ENCODE peak calls at places on chromosomes 16 and 17, in six cellular contexts. Q is epithelial cell of esophagus, J is neural crest cell, C is mammary epithelial cell, K is heart left ventricle, X is Panc1. V is an unnamed sample.

GRCh38 chr17:64315032-64315490 is 52.0 kb upstream of the TEX2 start:
- DNase-seq in Q (no peak), J (no peak), C (no peak), K (peak), X (no peak), V (peak)

GRCh38 chr17:45977976-45978626 is 20.9 kb upstream of the STH start:
- DNase-seq in Q (no peak), J (no peak), C (no peak), K (no peak), X (no peak), V (no peak)

GRCh38 chr17:44581868-44582267 is 24.6 kb downstream of the FZD2 start:
- DNase-seq in Q (no peak), J (no peak), C (no peak), K (no peak), X (no peak), V (no peak)

GRCh38 chr17:2592974-2593845 is at the start of gene PAFAH1B1:
- DNase-seq in Q (peak), J (peak), C (peak), K (peak), X (no peak), V (peak)

GRCh38 chr17:32275060-32276042 is 9.7 kb downstream of the RHBDL3 start:
- DNase-seq in Q (peak), J (no peak), C (peak), K (peak), X (no peak), V (no peak)

GRCh38 chr17:19386276-19386863 is 620 bp downstream of the MFAP4 start:
- DNase-seq in Q (peak), J (no peak), C (peak), K (peak), X (no peak), V (peak)

GRCh38 chr17:5422505-5422904 is 2.5 kb downstream of the RPAIN start:
- DNase-seq in Q (peak), J (no peak), C (peak), K (no peak), X (no peak), V (no peak)

GRCh38 chr17:8618825-8619224 is 11.7 kb downstream of the MYH10 start:
- DNase-seq in Q (no peak), J (no peak), C (no peak), K (no peak), X (no peak), V (no peak)

GRCh38 chr17:55663395-55663794 is 59.3 kb downstream of the TMEM100 start:
- DNase-seq in Q (no peak), J (no peak), C (no peak), K (no peak), X (no peak), V (no peak)

GRCh38 chr16:23398987-23399805 is 53.8 kb downstream of the COG7 start:
- DNase-seq in Q (no peak), J (peak), C (no peak), K (no peak), X (no peak), V (no peak)

GRCh38 chr16:67907397-67907796 is 14.3 kb downstream of the PSKH1 start:
- DNase-seq in Q (no peak), J (no peak), C (no peak), K (no peak), X (no peak), V (no peak)

GRCh38 chr17:55433029-55433628 is 11.5 kb upstream of the MMD start:
- DNase-seq in Q (peak), J (no peak), C (peak), K (no peak), X (no peak), V (no peak)

GRCh38 chr17:233473-233941 is 52.1 kb upstream of the DOC2B start:
- DNase-seq in Q (no peak), J (no peak), C (no peak), K (peak), X (no peak), V (no peak)

GRCh38 chr16:10678655-10679054 is 16.1 kb downstream of the TEKT5 start:
- DNase-seq in Q (no peak), J (no peak), C (no peak), K (no peak), X (no peak), V (no peak)

GRCh38 chr17:34307110-34307509 is 12.1 kb upstream of the CCL8 start:
- DNase-seq in Q (no peak), J (no peak), C (no peak), K (no peak), X (no peak), V (no peak)

GRCh38 chr16:19513377-19514053 is 8.4 kb downstream of the GDE1 start:
- DNase-seq in Q (peak), J (no peak), C (no peak), K (no peak), X (no peak), V (no peak)

GRCh38 chr17:4853195-4853762 is 20.1 kb downstream of the MINK1 start:
- DNase-seq in Q (peak), J (no peak), C (peak), K (no peak), X (no peak), V (no peak)

GRCh38 chr17:79651751-79652150 is 40.9 kb upstream of the RBFOX3 start:
- DNase-seq in Q (no peak), J (no peak), C (no peak), K (no peak), X (no peak), V (no peak)

GRCh38 chr17:63095879-63096278 is 129.8 kb downstream of the TANC2 start:
- DNase-seq in Q (no peak), J (no peak), C (no peak), K (no peak), X (no peak), V (no peak)

GRCh38 chr17:14926073-14926472 is 339.1 kb downstream of the PMP22 start:
- DNase-seq in Q (no peak), J (no peak), C (no peak), K (no peak), X (no peak), V (no peak)

GRCh38 chr17:41651625-41652460 is 27.5 kb upstream of the KRT17 start:
- DNase-seq in Q (peak), J (no peak), C (peak), K (peak), X (no peak), V (no peak)

GRCh38 chr16:8691728-8692127 is 17.3 kb downstream of the ABAT start:
- DNase-seq in Q (no peak), J (no peak), C (no peak), K (no peak), X (no peak), V (no peak)

GRCh38 chr16:30054959-30055553 is 10.5 kb upstream of the ALDOA start:
- DNase-seq in Q (peak), J (no peak), C (peak), K (no peak), X (no peak), V (no peak)

GRCh38 chr17:10105513-10106001 is 92.8 kb downstream of the GAS7 start:
- DNase-seq in Q (no peak), J (no peak), C (no peak), K (no peak), X (no peak), V (peak)

GRCh38 chr17:182164-182751 is 808 bp upstream of the DOC2B start:
- DNase-seq in Q (peak), J (no peak), C (no peak), K (no peak), X (no peak), V (no peak)

GRCh38 chr17:64024215-64024654 is 3.8 kb upstream of the ICAM2 start:
- DNase-seq in Q (no peak), J (no peak), C (no peak), K (no peak), X (no peak), V (no peak)

GRCh38 chr17:16302856-16303255 is 50.4 kb downstream of the CENPV start:
- DNase-seq in Q (no peak), J (no peak), C (no peak), K (no peak), X (no peak), V (no peak)

GRCh38 chr16:83631006-83631405 is 176.8 kb upstream of the HSBP1 start:
- DNase-seq in Q (no peak), J (no peak), C (no peak), K (no peak), X (no peak), V (no peak)

GRCh38 chr17:12545877-12546513 is 119.7 kb upstream of the MYOCD start:
- DNase-seq in Q (peak), J (peak), C (no peak), K (no peak), X (peak), V (no peak)

GRCh38 chr16:29877266-29877961 is 14.4 kb upstream of the CDIPT start:
- DNase-seq in Q (peak), J (no peak), C (peak), K (no peak), X (no peak), V (no peak)

GRCh38 chr17:51640108-51640622 is 379.8 kb downstream of the UTP18 start:
- DNase-seq in Q (peak), J (no peak), C (peak), K (no peak), X (peak), V (no peak)

GRCh38 chr16:31467151-31467550 is 4.8 kb upstream of the TGFB1I1 start:
- DNase-seq in Q (no peak), J (no peak), C (no peak), K (no peak), X (no peak), V (no peak)

GRCh38 chr17:38449364-38449763 is 21.1 kb downstream of the ARHGAP23 start:
- DNase-seq in Q (peak), J (no peak), C (peak), K (no peak), X (no peak), V (no peak)

GRCh38 chr16:47905771-47906170 is 250.0 kb downstream of the ABCC12 start:
- DNase-seq in Q (peak), J (no peak), C (peak), K (no peak), X (no peak), V (no peak)

GRCh38 chr16:51607202-51607756 is 456.2 kb upstream of the SALL1 start:
- DNase-seq in Q (no peak), J (no peak), C (no peak), K (no peak), X (no peak), V (no peak)

GRCh38 chr16:72961115-72961832 is 86.7 kb downstream of the ZFHX3 start:
- DNase-seq in Q (no peak), J (no peak), C (no peak), K (no peak), X (no peak), V (no peak)

GRCh38 chr16:2968738-2969544 is at the start of gene PAQR4:
- DNase-seq in Q (peak), J (peak), C (peak), K (peak), X (no peak), V (peak)
- TF ChIP-seq CTCF in Q (no peak), J (no peak), C (no peak), K (no peak), X (no peak), V (no peak)

DNA sequence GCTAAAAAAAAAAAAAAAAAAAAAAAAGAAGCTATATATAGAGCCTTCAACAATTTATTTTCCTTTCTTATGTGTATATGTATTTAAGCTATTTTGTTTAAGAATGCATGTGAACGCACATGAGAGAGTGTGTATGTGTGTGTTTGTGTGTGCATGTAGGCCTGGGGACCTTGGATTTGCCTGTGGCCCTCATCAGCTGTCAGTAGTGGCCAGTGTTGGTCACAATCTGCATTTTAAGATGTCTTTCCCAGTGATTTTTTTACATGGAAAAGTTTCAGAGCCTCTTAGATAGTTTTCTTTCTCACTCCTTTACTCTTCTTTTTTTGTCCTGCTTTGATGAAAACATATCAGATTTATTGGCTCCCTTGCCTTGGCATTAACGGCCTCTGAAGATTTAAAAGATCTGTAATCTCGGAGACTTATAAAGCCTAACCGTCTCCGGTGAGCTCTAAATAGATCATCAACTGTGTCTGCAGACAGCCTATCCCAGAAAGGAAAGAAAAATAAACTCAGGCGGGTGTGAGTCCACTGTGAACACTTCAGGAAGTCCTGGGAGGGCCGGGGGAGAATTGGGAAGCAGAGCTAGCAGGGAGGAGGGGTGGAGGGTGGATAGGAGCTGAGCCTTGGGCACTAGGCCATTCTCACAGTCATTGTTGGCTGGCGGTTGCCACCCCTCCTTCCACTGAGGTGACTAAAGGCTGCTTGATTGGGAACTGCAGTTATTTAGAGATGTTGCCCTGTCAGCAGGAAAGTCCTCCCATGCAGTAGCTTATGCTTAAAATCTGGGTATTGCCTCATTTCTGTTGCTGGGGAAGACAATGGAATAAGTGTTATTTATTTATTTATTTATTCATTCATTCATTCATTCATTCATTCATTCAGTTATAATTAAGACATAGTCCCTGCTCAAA is 86.8 kb downstream of the WWP2 start:
- DNase-seq in Q (peak), J (no peak), C (peak), K (peak), X (no peak), V (peak)
- TF ChIP-seq CTCF in Q (no peak), J (no peak), C (no peak), K (no peak), X (no peak), V (no peak)

GRCh38 chr17:48024149-48025039 is 13.2 kb downstream of the COPZ2 start:
- DNase-seq in Q (peak), J (peak), C (peak), K (peak), X (peak), V (no peak)
- TF ChIP-seq CTCF in Q (peak), J (no peak), C (no peak), K (no peak), X (peak), V (no peak)

GRCh38 chr17:72579990-72580320 is 459.1 kb downstream of the SOX9 start:
- DNase-seq in Q (no peak), J (no peak), C (peak), K (no peak), X (no peak), V (no peak)
- TF ChIP-seq CTCF in Q (no peak), J (no peak), C (no peak), K (no peak), X (no peak), V (no peak)

GRCh38 chr17:72125742-72126141 is 4.9 kb downstream of the SOX9 start:
- DNase-seq in Q (peak), J (no peak), C (peak), K (no peak), X (no peak), V (no peak)

GRCh38 chr17:72123964-72124791 is 3.4 kb downstream of the SOX9 start:
- DNase-seq in Q (peak), J (no peak), C (peak), K (no peak), X (no peak), V (no peak)

GRCh38 chr17:72125226-72125651 is 4.4 kb downstream of the SOX9 start:
- DNase-seq in Q (peak), J (no peak), C (peak), K (no peak), X (no peak), V (no peak)

GRCh38 chr17:72123496-72123963 is 2.7 kb downstream of the SOX9 start:
- DNase-seq in Q (no peak), J (no peak), C (peak), K (no peak), X (no peak), V (no peak)

DNA sequence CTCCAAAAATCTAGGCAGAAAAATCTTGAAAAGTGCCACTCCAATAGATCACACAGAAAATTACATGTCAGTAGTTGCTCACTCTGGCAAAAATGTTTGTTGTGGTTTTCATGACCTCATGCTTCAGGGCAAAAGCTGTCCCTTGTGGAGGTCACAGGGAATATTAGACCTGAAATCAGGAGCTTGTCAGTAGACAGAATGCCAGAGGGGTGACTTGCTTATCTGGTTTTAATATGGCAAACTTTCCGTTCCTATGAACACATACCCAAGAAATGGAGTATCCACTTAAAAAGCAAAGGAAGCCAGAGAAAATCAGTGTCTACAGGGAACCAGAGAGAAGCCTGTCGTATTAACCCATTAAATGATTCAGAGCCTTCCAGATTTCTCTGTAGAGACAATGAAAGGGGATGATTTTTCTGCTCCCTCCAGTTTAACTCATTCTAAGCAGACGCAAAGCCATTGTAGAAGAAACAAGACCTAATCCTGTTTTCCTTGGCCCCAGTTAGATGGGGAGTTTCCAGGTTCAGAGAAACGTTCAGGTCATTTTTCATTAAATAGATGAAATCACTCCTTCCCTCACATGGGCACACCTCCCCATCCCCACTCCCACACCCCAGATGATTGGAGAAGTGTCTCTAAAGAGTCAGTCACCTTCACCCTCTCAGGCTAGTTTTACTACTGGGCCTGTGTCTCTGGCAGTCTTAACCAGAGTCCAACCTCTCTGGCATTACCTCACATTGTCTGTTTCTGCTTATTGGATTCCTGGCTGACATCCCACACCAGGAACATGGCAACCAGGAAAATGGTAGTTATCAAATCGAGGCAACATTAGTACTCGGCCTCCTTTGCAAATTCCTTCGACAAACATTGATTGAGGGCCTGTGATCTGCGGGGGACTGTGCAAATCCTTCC is 6.0 kb downstream of the SOX9 start:
- DNase-seq in Q (peak), J (no peak), C (peak), K (no peak), X (no peak), V (no peak)
- TF ChIP-seq CTCF in Q (no peak), J (no peak), C (no peak), K (no peak), X (peak), V (no peak)

GRCh38 chr17:39752241-39752831 is 14.6 kb downstream of the GRB7 start:
- DNase-seq in Q (no peak), J (no peak), C (no peak), K (no peak), X (no peak), V (no peak)

GRCh38 chr17:39754161-39754957 is 16.6 kb downstream of the GRB7 start:
- DNase-seq in Q (peak), J (peak), C (peak), K (peak), X (peak), V (peak)

GRCh38 chr17:39754958-39755549 is 17.3 kb downstream of the GRB7 start:
- DNase-seq in Q (no peak), J (no peak), C (no peak), K (no peak), X (no peak), V (no peak)

GRCh38 chr17:39751637-39752036 is 13.9 kb downstream of the GRB7 start:
- DNase-seq in Q (no peak), J (no peak), C (no peak), K (no peak), X (no peak), V (no peak)

DNA sequence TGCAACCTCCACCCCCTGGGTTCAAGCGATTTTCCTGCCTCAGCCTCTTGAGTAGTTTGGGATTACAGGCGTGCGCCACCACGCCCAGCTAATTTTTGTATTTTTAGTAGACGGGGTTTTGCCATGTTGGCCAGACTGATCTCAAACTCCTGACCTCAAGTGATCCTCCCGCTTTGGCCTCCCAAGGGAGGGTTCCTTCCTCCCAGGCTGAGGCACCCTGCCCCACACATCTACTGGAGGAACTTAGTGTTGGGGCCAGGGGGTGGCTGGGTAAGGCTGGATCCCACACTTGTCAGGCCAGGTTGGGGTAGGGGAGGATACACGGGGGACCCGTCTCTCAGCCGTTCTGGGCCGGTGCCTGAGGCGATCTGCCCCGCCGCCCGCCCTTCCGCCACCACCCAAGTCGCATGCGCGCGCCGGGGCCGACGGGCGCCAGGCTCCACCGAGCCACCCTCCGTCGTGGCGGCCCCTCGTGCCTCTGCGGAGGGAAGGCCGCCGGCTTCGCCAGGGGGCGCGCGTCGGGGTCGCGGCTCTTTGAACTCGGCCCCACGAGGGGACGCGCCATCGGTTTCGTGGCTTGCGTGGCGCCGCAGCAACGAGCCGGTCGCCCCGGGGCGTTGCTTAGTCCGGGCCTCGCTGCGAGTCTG is 15.9 kb downstream of the GRB7 start:
- DNase-seq in Q (peak), J (no peak), C (no peak), K (peak), X (no peak), V (no peak)
- TF ChIP-seq CTCF in Q (no peak), J (no peak), C (no peak), K (no peak), X (no peak), V (no peak)

GRCh38 chr16:65154321-65154720 is 32.5 kb upstream of the CDH11 start:
- DNase-seq in Q (peak), J (no peak), C (no peak), K (no peak), X (no peak), V (no peak)
- TF ChIP-seq CTCF in Q (no peak), J (no peak), C (no peak), K (no peak), X (no peak), V (no peak)

GRCh38 chr16:1763521-1764511 is 7.5 kb downstream of the NME3 start:
- DNase-seq in Q (peak), J (peak), C (no peak), K (no peak), X (no peak), V (no peak)
- TF ChIP-seq CTCF in Q (no peak), J (peak), C (peak), K (peak), X (peak), V (no peak)